ENCODE peak calls at places on chromosomes 1 and 21, in ten cellular contexts. U is GM23248, L is OCI-LY7, M is fibroblast of lung, A is PC-9, W is K562, C is PC-3, O is IMR-90, N is endothelial cell of umbilical vein, I is neural progenitor cell. D is an unnamed sample.

GRCh38 chr1:154812911-154813816 is 56.9 kb downstream of the KCNN3 start:
- DNase-seq in U (no peak), L (no peak), M (no peak), A (no peak), W (peak; percentile 24), C (no peak), O (peak; percentile 18), N (no peak), I (peak; percentile 47), D (peak; percentile 20)

GRCh38 chr1:47934243-47934805 is 62.9 kb downstream of the TRABD2B start:
- DNase-seq in U (peak; percentile 56), L (no peak), M (peak; percentile 30), A (no peak), W (no peak), C (no peak), O (no peak), N (no peak), I (peak; percentile 12), D (no peak)

GRCh38 chr1:115314111-115314510 is 23.9 kb downstream of the NGF start:
- DNase-seq in U (no peak), L (no peak), M (no peak), A (no peak), W (no peak), C (no peak), O (no peak), N (no peak), I (no peak), D (no peak)

GRCh38 chr1:195053478-195053877 is 1554.8 kb downstream of the KCNT2 start:
- DNase-seq in U (peak; percentile 11), L (no peak), M (peak; percentile 42), A (no peak), W (no peak), C (no peak), O (peak; percentile 13), N (no peak), I (no peak), D (no peak)

GRCh38 chr1:30754684-30755171 is 2.8 kb downstream of the LAPTM5 start:
- DNase-seq in U (peak; percentile 20), L (peak; percentile 99), M (no peak), A (no peak), W (no peak), C (no peak), O (no peak), N (no peak), I (no peak), D (no peak)

GRCh38 chr1:27010226-27010994 is 2.2 kb downstream of the TENT5B start:
- DNase-seq in U (no peak), L (no peak), M (no peak), A (no peak), W (no peak), C (peak; percentile 50), O (no peak), N (no peak), I (no peak), D (no peak)

GRCh38 chr1:19942088-19942487 is 18.7 kb upstream of the PLA2G2E start:
- DNase-seq in U (peak; percentile 13), L (no peak), M (no peak), A (no peak), W (no peak), C (no peak), O (no peak), N (no peak), I (no peak), D (no peak)

GRCh38 chr1:54772951-54773350 is 8.6 kb upstream of the PARS2 start:
- DNase-seq in U (no peak), L (no peak), M (no peak), A (no peak), W (no peak), C (no peak), O (no peak), N (no peak), I (no peak), D (no peak)

GRCh38 chr1:58727363-58727762 is 27.5 kb upstream of the MYSM1 start:
- DNase-seq in U (peak; percentile 95), L (no peak), M (peak; percentile 34), A (peak; percentile 96), W (no peak), C (peak; percentile 98), O (peak; percentile 89), N (peak; percentile 97), I (no peak), D (peak; percentile 87)

GRCh38 chr1:33161061-33161681 is 20.7 kb downstream of the TRIM62 start:
- DNase-seq in U (no peak), L (no peak), M (peak; percentile 49), A (no peak), W (no peak), C (no peak), O (peak; percentile 48), N (peak; percentile 66), I (peak; percentile 78), D (peak; percentile 39)

GRCh38 chr1:161196521-161197451 is 2.1 kb downstream of the ADAMTS4 start:
- DNase-seq in U (peak; percentile 95), L (no peak), M (peak; percentile 72), A (no peak), W (no peak), C (no peak), O (peak; percentile 75), N (peak; percentile 39), I (peak; percentile 71), D (peak; percentile 21)
- H3K4me3 ChIP-seq in U (peak overlapping the region; percentile 82), L (no peak overlapping the region), M (peak overlapping the region; percentile 55), A (no peak overlapping the region), W (no peak overlapping the region), C (no peak overlapping the region), O (no peak overlapping the region), N (peak overlapping the region; percentile 40), I (peak overlapping the region; percentile 11), D (no peak overlapping the region)

GRCh38 chr1:89702520-89703045 is 69.7 kb downstream of the LRRC8C start:
- DNase-seq in U (no peak), L (no peak), M (no peak), A (no peak), W (no peak), C (no peak), O (no peak), N (no peak), I (no peak), D (no peak)
- H3K9me3 ChIP-seq in U (no peaks in the 10 kb centered on the region), L (no peaks in the 10 kb centered on the region), M (no peaks in the 10 kb centered on the region), A (no peaks in the 10 kb centered on the region), W (no peaks in the 10 kb centered on the region), C (no peaks in the 10 kb centered on the region), O (no peaks in the 10 kb centered on the region), N (no peaks in the 10 kb centered on the region), I (no peaks in the 10 kb centered on the region), D (no peaks in the 10 kb centered on the region)

GRCh38 chr21:44856131-44856530 is 17.4 kb downstream of the PTTG1IP start:
- DNase-seq in U (no peak), L (no peak), M (no peak), A (no peak), W (no peak), C (no peak), O (no peak), N (no peak), I (no peak), D (no peak)

GRCh38 chr21:44858791-44859190 is 14.7 kb downstream of the PTTG1IP start:
- DNase-seq in U (no peak), L (no peak), M (no peak), A (peak; percentile 67), W (no peak), C (no peak), O (no peak), N (no peak), I (no peak), D (no peak)

GRCh38 chr21:44857127-44857892 is 16.2 kb downstream of the PTTG1IP start:
- DNase-seq in U (no peak), L (no peak), M (no peak), A (no peak), W (no peak), C (no peak), O (no peak), N (no peak), I (no peak), D (no peak)

GRCh38 chr21:44855572-44855971 is 17.9 kb downstream of the PTTG1IP start:
- DNase-seq in U (no peak), L (no peak), M (no peak), A (no peak), W (no peak), C (no peak), O (no peak), N (no peak), I (no peak), D (no peak)

DNA sequence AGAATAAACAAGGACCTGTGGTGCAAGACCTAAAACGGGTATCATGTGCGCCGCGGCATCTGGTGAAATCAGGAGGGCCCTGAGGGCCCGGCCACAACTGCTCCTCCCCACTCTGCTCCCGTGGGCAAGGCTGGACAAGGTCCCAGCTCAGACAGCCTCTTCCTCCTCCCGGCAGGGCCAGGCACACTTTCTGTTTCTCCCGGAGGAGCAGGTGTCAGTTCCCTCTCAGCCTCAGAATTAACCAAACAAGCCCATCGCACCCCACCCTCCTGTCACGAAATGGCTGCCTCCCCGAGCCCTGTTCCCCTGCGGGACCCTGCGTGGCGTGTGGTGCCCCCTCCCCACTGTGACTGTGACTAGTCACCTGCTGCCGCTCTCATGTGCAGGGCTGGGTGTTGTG is 15.2 kb downstream of the PTTG1IP start:
- DNase-seq in U (no peak), L (no peak), M (no peak), A (no peak), W (no peak), C (no peak), O (no peak), N (no peak), I (no peak), D (no peak)
- H4K20me1 ChIP-seq in U (peaks cover 30% of the 10 kb centered on the region), L (no peaks in the 10 kb centered on the region), M (no peaks in the 10 kb centered on the region), A (peaks cover 69% of the 10 kb centered on the region), W (peaks cover 6% of the 10 kb centered on the region), C (peaks cover 64% of the 10 kb centered on the region), O (peaks cover 87% of the 10 kb centered on the region), N (peaks cover 5% of the 10 kb centered on the region), I (peaks cover 86% of the 10 kb centered on the region), D (peaks cover 98% of the 10 kb centered on the region)

GRCh38 chr1:204322329-204322868 is 37.3 kb downstream of the PLEKHA6 start:
- DNase-seq in U (no peak), L (no peak), M (no peak), A (no peak), W (no peak), C (no peak), O (no peak), N (no peak), I (peak; percentile 68), D (no peak)
- H3K4me3 ChIP-seq in U (no peak overlapping the region), L (no peak overlapping the region), M (no peak overlapping the region), A (no peak overlapping the region), W (no peak overlapping the region), C (no peak overlapping the region), O (no peak overlapping the region), N (no peak overlapping the region), I (no peak overlapping the region), D (no peak overlapping the region)

GRCh38 chr1:152309955-152310354 is 15.1 kb downstream of the FLG start:
- DNase-seq in U (no peak), L (no peak), M (no peak), A (no peak), W (no peak), C (no peak), O (no peak), N (no peak), I (no peak), D (no peak)
- H3K9me3 ChIP-seq in U (no peaks in the 10 kb centered on the region), L (no peaks in the 10 kb centered on the region), M (no peaks in the 10 kb centered on the region), A (no peaks in the 10 kb centered on the region), W (no peaks in the 10 kb centered on the region), C (no peaks in the 10 kb centered on the region), O (peaks cover 22% of the 10 kb centered on the region), N (no peaks in the 10 kb centered on the region), I (peaks cover 13% of the 10 kb centered on the region), D (peaks cover 5% of the 10 kb centered on the region)

GRCh38 chr1:1223891-1224290 is 7.9 kb downstream of the SDF4 start:
- DNase-seq in U (no peak), L (no peak), M (no peak), A (no peak), W (no peak), C (no peak), O (no peak), N (no peak), I (no peak), D (no peak)
- H4K20me1 ChIP-seq in U (no peaks in the 10 kb centered on the region), L (no peaks in the 10 kb centered on the region), M (no peaks in the 10 kb centered on the region), A (peaks cover 17% of the 10 kb centered on the region), W (peaks cover 9% of the 10 kb centered on the region), C (peaks cover 6% of the 10 kb centered on the region), O (peaks cover 52% of the 10 kb centered on the region), N (no peaks in the 10 kb centered on the region), I (no peaks in the 10 kb centered on the region), D (peaks cover 57% of the 10 kb centered on the region)

D was measured in astrocyte.